ENCODE peak calls at places on chromosomes 6 and 20, in ten cellular contexts. One of them, this sample, is unnamed.

GRCh38 chr20:1817577-1818211 is 77.5 kb upstream of the SIRPA start:
- DNase-seq in ELR: no peak
- DNase-seq in amniotic stem cell: no peak
- DNase-seq in fibroblast of lung: no peak
- DNase-seq in A673: no peak
- DNase-seq in osteocyte: no peak
- DNase-seq in GM03348: no peak
- DNase-seq in COLO829: no peak
- DNase-seq in brain microvascular endothelial cell: no peak
- DNase-seq in aorta: no peak
- DNase-seq in this sample: no peak

GRCh38 chr6:159979136-159979874 is 10.4 kb downstream of the IGF2R start:
- DNase-seq in ELR: peak; percentile 78
- DNase-seq in amniotic stem cell: no peak
- DNase-seq in fibroblast of lung: no peak
- DNase-seq in A673: peak; percentile 85
- DNase-seq in osteocyte: no peak
- DNase-seq in GM03348: peak; percentile 50
- DNase-seq in COLO829: no peak
- DNase-seq in brain microvascular endothelial cell: peak; percentile 48
- DNase-seq in aorta: peak; percentile 82
- DNase-seq in this sample: no peak

GRCh38 chr6:154767419-154767818 is 34.2 kb downstream of the SCAF8 start:
- DNase-seq in ELR: no peak
- DNase-seq in amniotic stem cell: no peak
- DNase-seq in fibroblast of lung: no peak
- DNase-seq in A673: no peak
- DNase-seq in osteocyte: no peak
- DNase-seq in GM03348: no peak
- DNase-seq in COLO829: no peak
- DNase-seq in brain microvascular endothelial cell: no peak
- DNase-seq in aorta: no peak
- DNase-seq in this sample: no peak

GRCh38 chr20:29443819-29444218 is 1813.6 kb upstream of the DEFB115 start:
- DNase-seq in ELR: no peak
- DNase-seq in amniotic stem cell: no peak
- DNase-seq in fibroblast of lung: no peak
- DNase-seq in A673: no peak
- DNase-seq in osteocyte: no peak
- DNase-seq in GM03348: no peak
- DNase-seq in COLO829: no peak
- DNase-seq in brain microvascular endothelial cell: no peak
- DNase-seq in aorta: no peak
- DNase-seq in this sample: no peak

GRCh38 chr6:5341845-5342244 is 80.5 kb downstream of the FARS2 start:
- DNase-seq in ELR: no peak
- DNase-seq in amniotic stem cell: no peak
- DNase-seq in fibroblast of lung: no peak
- DNase-seq in A673: no peak
- DNase-seq in osteocyte: no peak
- DNase-seq in GM03348: no peak
- DNase-seq in COLO829: no peak
- DNase-seq in brain microvascular endothelial cell: no peak
- DNase-seq in aorta: no peak
- DNase-seq in this sample: no peak

GRCh38 chr6:80637312-80637711 is 530.8 kb downstream of the BCKDHB start:
- DNase-seq in ELR: peak; percentile 69
- DNase-seq in amniotic stem cell: no peak
- DNase-seq in fibroblast of lung: peak; percentile 32
- DNase-seq in A673: no peak
- DNase-seq in osteocyte: no peak
- DNase-seq in GM03348: no peak
- DNase-seq in COLO829: no peak
- DNase-seq in brain microvascular endothelial cell: peak; percentile 22
- DNase-seq in aorta: no peak
- DNase-seq in this sample: no peak

GRCh38 chr6:70112686-70113570 is 190.0 kb downstream of the COL9A1 start:
- DNase-seq in ELR: no peak
- DNase-seq in amniotic stem cell: no peak
- DNase-seq in fibroblast of lung: no peak
- DNase-seq in A673: no peak
- DNase-seq in osteocyte: no peak
- DNase-seq in GM03348: no peak
- DNase-seq in COLO829: peak; percentile 43
- DNase-seq in brain microvascular endothelial cell: no peak
- DNase-seq in aorta: no peak
- DNase-seq in this sample: no peak

GRCh38 chr20:23350855-23351838 is 556 bp downstream of the NXT1 start:
- DNase-seq in ELR: peak; percentile 59
- DNase-seq in amniotic stem cell: peak; percentile 22
- DNase-seq in fibroblast of lung: peak; percentile 20
- DNase-seq in A673: peak; percentile 58
- DNase-seq in osteocyte: no peak
- DNase-seq in GM03348: peak; percentile 36
- DNase-seq in COLO829: no peak
- DNase-seq in brain microvascular endothelial cell: peak; percentile 53
- DNase-seq in aorta: peak; percentile 82
- DNase-seq in this sample: no peak

GRCh38 chr6:145148392-145149175 is 586.7 kb downstream of the EPM2A start:
- DNase-seq in ELR: peak; percentile 96
- DNase-seq in amniotic stem cell: peak; percentile 13
- DNase-seq in fibroblast of lung: peak; percentile 77
- DNase-seq in A673: no peak
- DNase-seq in osteocyte: no peak
- DNase-seq in GM03348: peak; percentile 25
- DNase-seq in COLO829: peak; percentile 22
- DNase-seq in brain microvascular endothelial cell: peak; percentile 36
- DNase-seq in aorta: no peak
- DNase-seq in this sample: peak; percentile 79

GRCh38 chr6:143964667-143965066 is 43.4 kb downstream of the PLAGL1 start:
- DNase-seq in ELR: no peak
- DNase-seq in amniotic stem cell: no peak
- DNase-seq in fibroblast of lung: peak; percentile 55
- DNase-seq in A673: no peak
- DNase-seq in osteocyte: no peak
- DNase-seq in GM03348: no peak
- DNase-seq in COLO829: no peak
- DNase-seq in brain microvascular endothelial cell: peak; percentile 7
- DNase-seq in aorta: no peak
- DNase-seq in this sample: no peak

GRCh38 chr6:3749991-3750323 is 1.6 kb downstream of the PXDC1 start:
- DNase-seq in ELR: peak; percentile 83
- DNase-seq in amniotic stem cell: no peak
- DNase-seq in fibroblast of lung: peak; percentile 65
- DNase-seq in A673: peak; percentile 75
- DNase-seq in osteocyte: peak; percentile 75
- DNase-seq in GM03348: peak; percentile 78
- DNase-seq in COLO829: no peak
- DNase-seq in brain microvascular endothelial cell: peak; percentile 72
- DNase-seq in aorta: peak; percentile 89
- DNase-seq in this sample: no peak

GRCh38 chr20:58372836-58373235 is 16.2 kb upstream of the VAPB start:
- DNase-seq in ELR: no peak
- DNase-seq in amniotic stem cell: no peak
- DNase-seq in fibroblast of lung: no peak
- DNase-seq in A673: no peak
- DNase-seq in osteocyte: no peak
- DNase-seq in GM03348: no peak
- DNase-seq in COLO829: no peak
- DNase-seq in brain microvascular endothelial cell: no peak
- DNase-seq in aorta: no peak
- DNase-seq in this sample: no peak

GRCh38 chr20:44610313-44610965 is 28.1 kb downstream of the PKIG start:
- DNase-seq in ELR: no peak
- DNase-seq in amniotic stem cell: no peak
- DNase-seq in fibroblast of lung: no peak
- DNase-seq in A673: no peak
- DNase-seq in osteocyte: no peak
- DNase-seq in GM03348: no peak
- DNase-seq in COLO829: no peak
- DNase-seq in brain microvascular endothelial cell: no peak
- DNase-seq in aorta: no peak
- DNase-seq in this sample: no peak

GRCh38 chr6:131215212-131215611 is 79.9 kb downstream of the AKAP7 start:
- DNase-seq in ELR: no peak
- DNase-seq in amniotic stem cell: no peak
- DNase-seq in fibroblast of lung: no peak
- DNase-seq in A673: no peak
- DNase-seq in osteocyte: no peak
- DNase-seq in GM03348: no peak
- DNase-seq in COLO829: no peak
- DNase-seq in brain microvascular endothelial cell: no peak
- DNase-seq in aorta: no peak
- DNase-seq in this sample: no peak

GRCh38 chr6:70312165-70312564 is 9.3 kb upstream of the COL9A1 start:
- DNase-seq in ELR: peak; percentile 85
- DNase-seq in amniotic stem cell: no peak
- DNase-seq in fibroblast of lung: peak; percentile 51
- DNase-seq in A673: no peak
- DNase-seq in osteocyte: no peak
- DNase-seq in GM03348: peak; percentile 32
- DNase-seq in COLO829: peak; percentile 29
- DNase-seq in brain microvascular endothelial cell: peak; percentile 77
- DNase-seq in aorta: no peak
- DNase-seq in this sample: no peak